ENCODE peak calls at places on chromosome 11, in nine cellular contexts. T is HCT116, S is transverse colon, X is sigmoid colon, G is breast epithelium, K is stomach, L is prostate gland, C is spleen, F is K562. D is an unnamed sample.

GRCh38 chr11:19959210-19959609 is 201.1 kb downstream of the DBX1 start:
- DNase-seq in T (no peak), S (no peak), X (no peak), G (no peak), K (no peak), L (no peak), C (no peak), F (no peak), D (no peak)

GRCh38 chr11:848380-848931 is 5.8 kb downstream of the TSPAN4 start:
- DNase-seq in T (no peak), S (peak; percentile 61), X (no peak), G (no peak), K (peak; percentile 60), L (no peak), C (peak; percentile 90), F (peak; percentile 59), D (no peak)

GRCh38 chr11:32566527-32566926 is 17.1 kb upstream of the EIF3M start:
- DNase-seq in T (no peak), S (no peak), X (no peak), G (no peak), K (no peak), L (no peak), C (no peak), F (no peak), D (no peak)

GRCh38 chr11:57321996-57322880 is 2.5 kb downstream of the TNKS1BP1 start:
- DNase-seq in T (peak; percentile 77), S (peak; percentile 90), X (peak; percentile 97), G (peak; percentile 96), K (peak; percentile 88), L (peak; percentile 94), C (no peak), F (peak; percentile 72), D (no peak)

GRCh38 chr11:91768783-91769182 is 455.8 kb upstream of the FAT3 start:
- DNase-seq in T (no peak), S (no peak), X (no peak), G (no peak), K (no peak), L (no peak), C (no peak), F (no peak), D (no peak)

GRCh38 chr11:44812971-44813370 is 86.2 kb downstream of the TSPAN18 start:
- DNase-seq in T (no peak), S (no peak), X (no peak), G (no peak), K (no peak), L (no peak), C (peak; percentile 81), F (no peak), D (no peak)

GRCh38 chr11:11416917-11417316 is 63.9 kb upstream of the CSNK2A3 start:
- DNase-seq in T (no peak), S (no peak), X (no peak), G (no peak), K (no peak), L (no peak), C (no peak), F (no peak), D (peak; percentile 87)

GRCh38 chr11:46896719-46897406 is 21.5 kb downstream of the LRP4 start:
- DNase-seq in T (peak; percentile 12), S (no peak), X (no peak), G (no peak), K (no peak), L (no peak), C (no peak), F (no peak), D (no peak)

GRCh38 chr11:123183391-123184099 is 11.5 kb downstream of the CLMP start:
- DNase-seq in T (no peak), S (no peak), X (no peak), G (no peak), K (no peak), L (no peak), C (no peak), F (no peak), D (no peak)

GRCh38 chr11:73218106-73218829 is at the start of gene P2RY2:
- DNase-seq in T (peak; percentile 32), S (peak; percentile 91), X (peak; percentile 73), G (peak; percentile 53), K (peak; percentile 85), L (peak; percentile 53), C (peak; percentile 95), F (no peak), D (peak; percentile 86)

DNA sequence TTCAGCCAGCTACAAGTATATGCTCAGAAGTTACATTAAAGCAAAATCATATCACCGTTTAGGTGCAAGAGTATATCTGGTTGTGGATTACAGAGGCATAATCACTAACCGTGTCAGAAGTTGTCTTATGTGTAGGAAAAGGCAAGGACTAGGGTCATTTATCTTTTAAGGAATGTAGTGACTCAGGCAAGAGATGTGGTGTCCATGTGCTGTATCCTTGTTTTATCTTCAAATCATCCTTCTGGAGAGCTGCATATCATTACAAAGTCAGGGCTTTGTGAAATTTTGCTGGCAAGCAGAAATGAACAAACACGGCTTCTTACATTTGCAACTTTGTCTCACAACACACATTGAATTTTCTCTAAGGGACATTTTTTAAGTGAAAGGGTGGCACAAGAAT is 12.7 kb upstream of the CHORDC1 start:
- DNase-seq in T (no peak), S (no peak), X (no peak), G (no peak), K (no peak), L (no peak), C (no peak), F (no peak), D (no peak)
- H3K27ac ChIP-seq in T (no peak overlapping the region), S (no peak overlapping the region), X (no peak overlapping the region), G (no peak overlapping the region), K (no peak overlapping the region), L (no peak overlapping the region), C (no peak overlapping the region), F (no peak overlapping the region), D (no peak overlapping the region)

GRCh38 chr11:116072133-116072532 is 567.9 kb upstream of the CADM1 start:
- DNase-seq in T (no peak), S (no peak), X (no peak), G (no peak), K (no peak), L (no peak), C (no peak), F (no peak), D (no peak)

GRCh38 chr11:116072776-116073175 is 568.6 kb upstream of the CADM1 start:
- DNase-seq in T (no peak), S (no peak), X (no peak), G (no peak), K (no peak), L (no peak), C (no peak), F (peak; percentile 26), D (no peak)

GRCh38 chr11:116077092-116077491 is 572.9 kb upstream of the CADM1 start:
- DNase-seq in T (no peak), S (no peak), X (no peak), G (no peak), K (no peak), L (no peak), C (no peak), F (no peak), D (no peak)

GRCh38 chr11:116071241-116071640 is 567.0 kb upstream of the CADM1 start:
- DNase-seq in T (no peak), S (no peak), X (no peak), G (no peak), K (no peak), L (no peak), C (no peak), F (no peak), D (no peak)

GRCh38 chr11:116073854-116074837 is 569.9 kb upstream of the CADM1 start:
- DNase-seq in T (no peak), S (no peak), X (no peak), G (no peak), K (no peak), L (no peak), C (no peak), F (no peak), D (no peak)
- TF ChIP-seq POLR2AphosphoS5 in T (no peak), S (no peak), X (no peak), G (no peak), K (no peak), L (no peak), C (no peak), F (no peak), D (no peak)

GRCh38 chr11:118263109-118263508 is 988 bp downstream of the MPZL2 start:
- DNase-seq in T (no peak), S (no peak), X (no peak), G (no peak), K (no peak), L (no peak), C (no peak), F (no peak), D (no peak)
- H3K27ac ChIP-seq in T (peak overlapping the region; percentile 66), S (peak overlapping the region; percentile 78), X (no peak overlapping the region), G (peak overlapping the region; percentile 89), K (peak overlapping the region; percentile 83), L (peak overlapping the region; percentile 90), C (no peak overlapping the region), F (no peak overlapping the region), D (no peak overlapping the region)

GRCh38 chr11:96049426-96049825 is 125.5 kb upstream of the MTMR2 start:
- DNase-seq in T (no peak), S (no peak), X (no peak), G (no peak), K (no peak), L (no peak), C (no peak), F (no peak), D (no peak)

GRCh38 chr11:96044311-96044710 is 120.4 kb upstream of the MTMR2 start:
- DNase-seq in T (no peak), S (no peak), X (no peak), G (no peak), K (no peak), L (no peak), C (no peak), F (no peak), D (no peak)

GRCh38 chr11:96044747-96045146 is 120.8 kb upstream of the MTMR2 start:
- DNase-seq in T (no peak), S (no peak), X (no peak), G (no peak), K (no peak), L (no peak), C (no peak), F (no peak), D (no peak)

GRCh38 chr11:96050435-96051182 is 126.7 kb upstream of the MTMR2 start:
- DNase-seq in T (no peak), S (no peak), X (no peak), G (no peak), K (no peak), L (no peak), C (no peak), F (no peak), D (no peak)

DNA sequence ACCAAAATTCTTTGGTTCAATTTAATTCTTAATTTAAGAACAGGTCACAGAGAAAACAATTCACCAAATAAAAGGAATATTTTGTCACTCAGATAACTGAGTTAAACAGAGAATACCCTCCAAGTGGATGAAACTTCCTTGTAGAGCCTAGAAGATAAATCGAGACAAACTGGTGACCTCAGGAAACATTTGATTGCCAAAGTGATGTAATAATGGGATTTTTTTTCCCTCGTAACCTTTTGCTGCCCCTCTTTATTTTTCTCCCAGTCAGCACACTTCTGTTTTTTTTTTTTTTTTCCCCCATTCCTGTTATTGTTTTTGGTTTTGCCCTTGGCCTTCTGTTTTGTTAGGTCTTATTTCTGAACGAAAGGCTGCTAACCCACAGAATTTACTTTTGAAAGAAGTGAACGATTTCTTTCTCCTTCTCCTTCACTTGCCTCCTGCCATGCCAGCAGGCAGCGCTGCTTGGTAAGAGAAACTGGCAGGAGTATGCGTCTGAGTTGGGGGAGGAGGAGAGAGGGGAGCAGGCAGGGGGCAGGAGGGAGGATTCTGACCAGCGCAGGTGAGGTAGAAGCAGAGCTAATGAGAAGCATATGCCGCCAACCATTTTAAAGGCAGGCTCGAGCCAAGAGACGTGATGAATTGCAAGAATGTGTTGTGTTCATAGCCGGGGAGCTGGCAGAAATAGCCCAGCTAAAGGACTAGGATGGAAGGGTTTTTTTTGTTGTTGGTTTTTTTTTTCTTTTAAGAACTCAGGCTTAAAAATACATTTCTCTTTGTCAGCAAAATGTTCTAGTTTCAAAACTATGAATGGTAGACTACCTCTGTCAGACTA is 121.9 kb upstream of the MTMR2 start:
- DNase-seq in T (no peak), S (no peak), X (peak; percentile 67), G (peak; percentile 83), K (peak; percentile 42), L (peak; percentile 54), C (no peak), F (no peak), D (no peak)
- TF ChIP-seq POLR2AphosphoS5 in T (no peak), S (no peak), X (no peak), G (no peak), K (no peak), L (peak; percentile 41), C (peak; percentile 19), F (no peak), D (no peak)